ENCODE peak calls at places on chromosomes 7 and 10, in four cellular contexts. A is CD4-positive, alpha-beta memory T cell; J is ascending aorta; E is lung. Z is an unnamed sample.

GRCh38 chr7:80135306-80136104 is 874 bp downstream of the GNAI1 start:
- DNase-seq in A (no peak), J (no peak), E (no peak), Z (peak; percentile 16)

GRCh38 chr7:40822861-40823260 is 688.1 kb downstream of the SUGCT start:
- DNase-seq in A (no peak), E (no peak), J (no peak), Z (no peak)

GRCh38 chr7:103445228-103446020 is 583 bp downstream of the SLC26A5 start:
- DNase-seq in J (no peak), A (no peak), E (no peak), Z (no peak)

GRCh38 chr10:87734987-87735827 is 75.5 kb downstream of the PAPSS2 start:
- DNase-seq in A (no peak), J (no peak), E (no peak), Z (peak; percentile 60)

GRCh38 chr10:30894221-30894620 is 137.4 kb downstream of the ZNF438 start:
- DNase-seq in E (no peak), A (no peak), J (no peak), Z (no peak)

GRCh38 chr7:27994639-27995038 is 186.0 kb downstream of the JAZF1 start:
- DNase-seq in E (no peak), A (no peak), J (no peak), Z (no peak)

GRCh38 chr7:77903597-77903996 is 105.0 kb downstream of the PHTF2 start:
- DNase-seq in J (no peak), E (no peak), A (peak; percentile 17), Z (no peak)

GRCh38 chr7:155358948-155359712 is 61.5 kb downstream of the INSIG1 start:
- DNase-seq in A (no peak), E (no peak), J (no peak), Z (no peak)

GRCh38 chr10:11488126-11488525 is 123.3 kb downstream of the USP6NL start:
- DNase-seq in A (no peak), E (no peak), J (no peak), Z (no peak)

GRCh38 chr7:120856621-120857352 is 1.2 kb downstream of the TSPAN12 start:
- DNase-seq in A (peak; percentile 9), E (peak; percentile 37), J (no peak), Z (no peak)

GRCh38 chr7:70314221-70314620 is 715.9 kb downstream of the AUTS2 start:
- DNase-seq in E (no peak), A (no peak), J (no peak), Z (no peak)

GRCh38 chr10:113680172-113681111 is 730 bp downstream of the CASP7 start:
- DNase-seq in J (peak; percentile 18), E (peak; percentile 38), A (no peak), Z (no peak)

GRCh38 chr7:87435546-87435945 is 39.9 kb downstream of the ABCB4 start:
- DNase-seq in A (no peak), E (no peak), J (no peak), Z (no peak)

GRCh38 chr10:51109821-51110533 is 35.7 kb downstream of the PRKG1 start:
- DNase-seq in J (no peak), A (no peak), E (no peak), Z (no peak)

GRCh38 chr10:89207801-89208551 is 859 bp upstream of the CH25H start:
- DNase-seq in A (no peak), E (no peak), J (no peak), Z (no peak)

GRCh38 chr7:150346922-150347321 is 5.5 kb upstream of the RARRES2 start:
- DNase-seq in E (no peak), A (no peak), J (no peak), Z (no peak)

GRCh38 chr7:24158976-24159375 is 125.0 kb upstream of the NPY start:
- DNase-seq in E (no peak), A (no peak), J (no peak), Z (no peak)

GRCh38 chr7:7202375-7202720 is 20.0 kb downstream of the C1GALT1 start:
- DNase-seq in E (no peak), A (no peak), J (no peak), Z (no peak)

GRCh38 chr7:92362131-92362530 is 85.2 kb upstream of the GATAD1 start:
- DNase-seq in J (no peak), E (no peak), A (no peak), Z (no peak)

GRCh38 chr7:87000344-87000743 is 59.1 kb downstream of the ELAPOR2 start:
- DNase-seq in J (no peak), E (no peak), A (no peak), Z (no peak)

GRCh38 chr10:17689137-17689536 is 45.2 kb downstream of the STAM start:
- DNase-seq in J (no peak), E (no peak), A (no peak), Z (no peak)

GRCh38 chr7:108094375-108094774 is 35.8 kb downstream of the LAMB4 start:
- DNase-seq in A (no peak), J (no peak), E (no peak), Z (no peak)

GRCh38 chr7:5284304-5285281 is 1.9 kb downstream of the SLC29A4 start:
- DNase-seq in E (peak; percentile 33), A (no peak), J (no peak), Z (peak; percentile 80)

GRCh38 chr7:148142660-148143248 is 447.8 kb upstream of the C7orf33 start:
- DNase-seq in A (no peak), E (no peak), J (no peak), Z (peak; percentile 57)

GRCh38 chr10:132265878-132266496 is 41.8 kb downstream of the STK32C start:
- DNase-seq in E (no peak), A (no peak), J (no peak), Z (no peak)

GRCh38 chr7:99229234-99229633 is 21.3 kb upstream of the KPNA7 start:
- DNase-seq in A (no peak), J (no peak), E (no peak), Z (no peak)

GRCh38 chr10:8985651-8986050 is 931.2 kb downstream of the GATA3 start:
- DNase-seq in A (no peak), E (no peak), J (no peak), Z (no peak)

GRCh38 chr7:116588641-116589594 is 64.1 kb downstream of the CAV1 start:
- DNase-seq in J (no peak), A (peak; percentile 31), E (no peak), Z (peak; percentile 32)

GRCh38 chr7:48360574-48360973 is 189.3 kb downstream of the ABCA13 start:
- DNase-seq in J (no peak), A (no peak), E (no peak), Z (no peak)

GRCh38 chr10:61904711-61905445 is 3.4 kb downstream of the ARID5B start:
- DNase-seq in A (peak; percentile 13), E (no peak), J (no peak), Z (no peak)
- H3K4me3 ChIP-seq in A (peak overlapping the region; percentile 88), E (no peak overlapping the region), J (peak overlapping the region; percentile 89), Z (no peak overlapping the region)

GRCh38 chr10:53025172-53025651 is 252.6 kb upstream of the MBL2 start:
- DNase-seq in J (no peak), E (no peak), A (no peak), Z (no peak)
- H3K4me3 ChIP-seq in J (peak overlapping the region; percentile 40), E (no peak overlapping the region), A (no peak overlapping the region), Z (no peak overlapping the region)

DNA sequence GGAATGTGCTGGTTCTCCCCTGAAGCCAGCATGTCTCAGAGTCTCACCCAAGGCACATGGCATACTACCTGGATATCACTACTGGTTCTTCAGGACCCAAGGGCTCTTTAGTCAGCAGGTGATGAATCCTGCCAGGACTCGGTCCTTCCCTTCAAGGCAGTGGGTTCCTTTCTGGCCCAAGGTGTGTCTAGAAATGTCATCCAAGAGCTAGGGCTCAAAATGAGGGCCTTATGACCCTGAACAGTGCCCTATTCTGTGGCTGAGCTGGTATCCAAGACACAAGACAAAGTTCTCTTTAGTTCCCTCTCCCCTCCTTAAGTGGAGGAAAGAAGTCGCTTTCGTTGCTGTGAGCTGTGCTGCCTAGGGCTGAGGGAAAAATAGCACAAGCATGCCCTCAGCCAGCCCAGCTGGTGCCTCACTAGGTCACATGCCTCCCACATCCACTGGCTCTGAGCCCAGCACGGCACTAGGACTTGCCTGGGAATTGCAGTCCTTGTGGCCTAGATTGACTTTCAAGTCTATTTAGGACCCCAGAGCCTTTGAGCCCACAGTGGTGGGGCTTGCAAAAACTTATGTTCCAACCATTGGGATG is 106.0 kb downstream of the BMS1 start:
- DNase-seq in E (peak; percentile 10), J (no peak), A (no peak), Z (no peak)
- H3K4me3 ChIP-seq in E (no peak overlapping the region), J (no peak overlapping the region), A (no peak overlapping the region), Z (no peak overlapping the region)

GRCh38 chr7:18361756-18362155 is 133.8 kb upstream of the HDAC9 start:
- DNase-seq in E (no peak), J (no peak), A (no peak), Z (peak; percentile 90)

GRCh38 chr7:18363751-18364402 is 131.7 kb upstream of the HDAC9 start:
- DNase-seq in E (no peak), A (no peak), J (no peak), Z (no peak)

GRCh38 chr7:18369011-18369410 is 126.5 kb upstream of the HDAC9 start:
- DNase-seq in E (no peak), A (no peak), J (no peak), Z (no peak)

DNA sequence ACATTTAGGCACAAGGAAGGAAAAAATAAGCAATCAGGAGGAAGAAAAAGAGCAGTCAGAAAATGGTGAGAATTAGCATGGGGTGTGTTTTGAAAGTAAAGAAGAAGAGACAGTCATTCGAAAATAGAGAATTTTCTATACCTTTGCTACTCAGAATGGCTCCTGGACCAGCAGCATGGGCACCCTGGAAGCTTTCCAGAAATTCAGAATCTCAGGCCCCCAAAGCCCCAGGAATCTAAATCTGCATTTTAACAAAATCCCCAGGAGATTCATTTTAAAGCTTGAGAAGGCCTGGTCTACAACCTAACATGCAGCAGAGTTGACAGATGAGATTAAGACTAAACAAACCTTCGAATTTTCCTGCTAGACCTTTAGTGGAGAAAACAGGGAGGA is 131.2 kb upstream of the HDAC9 start:
- DNase-seq in J (no peak), A (no peak), E (no peak), Z (no peak)
- H3K4me3 ChIP-seq in J (no peak overlapping the region), A (no peak overlapping the region), E (no peak overlapping the region), Z (no peak overlapping the region)